ENCODE peak calls at places on chromosomes 3 and 15, in nine cellular contexts. One of them, this sample, is unnamed. For H3K9me3, the result is how much of the 10 kb centered on the place peaks cover.

GRCh38 chr3:78976200-78976599 is 791.6 kb downstream of the ROBO1 start:
- DNase-seq in transverse colon: no peak
- DNase-seq in heart left ventricle: no peak
- DNase-seq in H1: no peak
- DNase-seq in HepG2: no peak
- DNase-seq in tibial nerve: no peak
- DNase-seq in uterus: no peak
- DNase-seq in sigmoid colon: no peak
- DNase-seq in adrenal gland: no peak
- DNase-seq in this sample: no peak

GRCh38 chr3:133269393-133269792 is 130.5 kb upstream of the BFSP2 start:
- DNase-seq in transverse colon: no peak
- DNase-seq in heart left ventricle: no peak
- DNase-seq in H1: no peak
- DNase-seq in HepG2: no peak
- DNase-seq in tibial nerve: no peak
- DNase-seq in uterus: no peak
- DNase-seq in sigmoid colon: no peak
- DNase-seq in adrenal gland: no peak
- DNase-seq in this sample: no peak

GRCh38 chr3:152159328-152159727 is 109.4 kb upstream of the MBNL1 start:
- DNase-seq in transverse colon: peak
- DNase-seq in heart left ventricle: no peak
- DNase-seq in H1: no peak
- DNase-seq in HepG2: no peak
- DNase-seq in tibial nerve: no peak
- DNase-seq in uterus: peak
- DNase-seq in sigmoid colon: no peak
- DNase-seq in adrenal gland: no peak
- DNase-seq in this sample: no peak

GRCh38 chr15:45212493-45212892 is 24.7 kb upstream of the SHF start:
- DNase-seq in transverse colon: no peak
- DNase-seq in heart left ventricle: no peak
- DNase-seq in H1: no peak
- DNase-seq in HepG2: no peak
- DNase-seq in tibial nerve: no peak
- DNase-seq in uterus: no peak
- DNase-seq in sigmoid colon: no peak
- DNase-seq in adrenal gland: no peak
- DNase-seq in this sample: no peak

GRCh38 chr15:40412095-40412759 is 6.6 kb downstream of the IVD start:
- DNase-seq in transverse colon: peak
- DNase-seq in heart left ventricle: no peak
- DNase-seq in H1: no peak
- DNase-seq in HepG2: peak
- DNase-seq in tibial nerve: no peak
- DNase-seq in uterus: no peak
- DNase-seq in sigmoid colon: no peak
- DNase-seq in adrenal gland: peak
- DNase-seq in this sample: no peak

GRCh38 chr15:95429345-95429744 is 901.2 kb upstream of the NR2F2 start:
- DNase-seq in transverse colon: no peak
- DNase-seq in heart left ventricle: no peak
- DNase-seq in H1: no peak
- DNase-seq in HepG2: no peak
- DNase-seq in tibial nerve: no peak
- DNase-seq in uterus: no peak
- DNase-seq in sigmoid colon: no peak
- DNase-seq in adrenal gland: no peak
- DNase-seq in this sample: no peak

GRCh38 chr3:170765419-170766078 is 104.4 kb downstream of the RPL22L1 start:
- DNase-seq in transverse colon: no peak
- DNase-seq in heart left ventricle: no peak
- DNase-seq in H1: no peak
- DNase-seq in HepG2: peak
- DNase-seq in tibial nerve: no peak
- DNase-seq in uterus: no peak
- DNase-seq in sigmoid colon: no peak
- DNase-seq in adrenal gland: no peak
- DNase-seq in this sample: no peak

GRCh38 chr3:123292321-123293310 is 90.9 kb downstream of the SEC22A start:
- DNase-seq in transverse colon: no peak
- DNase-seq in heart left ventricle: no peak
- DNase-seq in H1: no peak
- DNase-seq in HepG2: no peak
- DNase-seq in tibial nerve: no peak
- DNase-seq in uterus: no peak
- DNase-seq in sigmoid colon: peak
- DNase-seq in adrenal gland: no peak
- DNase-seq in this sample: no peak

GRCh38 chr3:99885851-99886250 is 68.2 kb downstream of the CMSS1 start:
- DNase-seq in transverse colon: no peak
- DNase-seq in heart left ventricle: no peak
- DNase-seq in H1: no peak
- DNase-seq in HepG2: no peak
- DNase-seq in tibial nerve: no peak
- DNase-seq in uterus: no peak
- DNase-seq in sigmoid colon: no peak
- DNase-seq in adrenal gland: no peak
- DNase-seq in this sample: no peak

GRCh38 chr3:39191773-39192172 is 622 bp downstream of the XIRP1 start:
- DNase-seq in transverse colon: no peak
- DNase-seq in heart left ventricle: no peak
- DNase-seq in H1: no peak
- DNase-seq in HepG2: no peak
- DNase-seq in tibial nerve: no peak
- DNase-seq in uterus: no peak
- DNase-seq in sigmoid colon: no peak
- DNase-seq in adrenal gland: no peak
- DNase-seq in this sample: no peak

GRCh38 chr3:159451067-159451466 is 537.6 kb upstream of the IL12A start:
- DNase-seq in transverse colon: no peak
- DNase-seq in heart left ventricle: no peak
- DNase-seq in H1: no peak
- DNase-seq in HepG2: peak
- DNase-seq in tibial nerve: no peak
- DNase-seq in uterus: no peak
- DNase-seq in sigmoid colon: no peak
- DNase-seq in adrenal gland: no peak
- DNase-seq in this sample: no peak

GRCh38 chr3:17730318-17730967 is 12.0 kb downstream of the TBC1D5 start:
- DNase-seq in transverse colon: peak
- DNase-seq in heart left ventricle: no peak
- DNase-seq in H1: no peak
- DNase-seq in HepG2: peak
- DNase-seq in tibial nerve: no peak
- DNase-seq in uterus: no peak
- DNase-seq in sigmoid colon: no peak
- DNase-seq in adrenal gland: no peak
- DNase-seq in this sample: no peak

GRCh38 chr3:117118604-117119003 is 409.0 kb downstream of the TUSC7 start:
- DNase-seq in transverse colon: no peak
- DNase-seq in heart left ventricle: no peak
- DNase-seq in H1: no peak
- DNase-seq in HepG2: no peak
- DNase-seq in tibial nerve: no peak
- DNase-seq in uterus: no peak
- DNase-seq in sigmoid colon: no peak
- DNase-seq in adrenal gland: no peak
- DNase-seq in this sample: no peak

GRCh38 chr3:139757448-139758030 is 79.8 kb upstream of the NMNAT3 start:
- DNase-seq in transverse colon: no peak
- DNase-seq in heart left ventricle: no peak
- DNase-seq in H1: no peak
- DNase-seq in HepG2: no peak
- DNase-seq in tibial nerve: no peak
- DNase-seq in uterus: no peak
- DNase-seq in sigmoid colon: no peak
- DNase-seq in adrenal gland: no peak
- DNase-seq in this sample: no peak

GRCh38 chr3:195030791-195031321 is 240.1 kb downstream of the XXYLT1 start:
- DNase-seq in transverse colon: no peak
- DNase-seq in heart left ventricle: no peak
- DNase-seq in H1: no peak
- DNase-seq in HepG2: peak
- DNase-seq in tibial nerve: no peak
- DNase-seq in uterus: peak
- DNase-seq in sigmoid colon: no peak
- DNase-seq in adrenal gland: peak
- DNase-seq in this sample: no peak

GRCh38 chr3:119413603-119414280 is 49.7 kb downstream of the TMEM39A start:
- DNase-seq in transverse colon: no peak
- DNase-seq in heart left ventricle: no peak
- DNase-seq in H1: no peak
- DNase-seq in HepG2: no peak
- DNase-seq in tibial nerve: no peak
- DNase-seq in uterus: no peak
- DNase-seq in sigmoid colon: no peak
- DNase-seq in adrenal gland: no peak
- DNase-seq in this sample: no peak

GRCh38 chr3:87833039-87833377 is 225.8 kb downstream of the CGGBP1 start:
- DNase-seq in transverse colon: no peak
- DNase-seq in heart left ventricle: no peak
- DNase-seq in H1: no peak
- DNase-seq in HepG2: no peak
- DNase-seq in tibial nerve: no peak
- DNase-seq in uterus: no peak
- DNase-seq in sigmoid colon: no peak
- DNase-seq in adrenal gland: no peak
- DNase-seq in this sample: no peak

GRCh38 chr3:177283983-177284382 is 86.7 kb upstream of the TBL1XR1 start:
- DNase-seq in transverse colon: no peak
- DNase-seq in heart left ventricle: no peak
- DNase-seq in H1: no peak
- DNase-seq in HepG2: no peak
- DNase-seq in tibial nerve: no peak
- DNase-seq in uterus: no peak
- DNase-seq in sigmoid colon: no peak
- DNase-seq in adrenal gland: no peak
- DNase-seq in this sample: no peak

GRCh38 chr15:70762469-70763119 is 764 bp downstream of the UACA start:
- DNase-seq in transverse colon: peak
- DNase-seq in heart left ventricle: peak
- DNase-seq in H1: no peak
- DNase-seq in HepG2: no peak
- DNase-seq in tibial nerve: peak
- DNase-seq in uterus: peak
- DNase-seq in sigmoid colon: peak
- DNase-seq in adrenal gland: peak
- DNase-seq in this sample: no peak
- TF ChIP-seq POLR2A in transverse colon: peak
- TF ChIP-seq POLR2A in heart left ventricle: no peak
- TF ChIP-seq POLR2A in H1: no peak
- TF ChIP-seq POLR2A in HepG2: no peak
- TF ChIP-seq POLR2A in tibial nerve: peak
- TF ChIP-seq POLR2A in uterus: peak
- TF ChIP-seq POLR2A in sigmoid colon: no peak
- TF ChIP-seq POLR2A in adrenal gland: no peak
- TF ChIP-seq POLR2A in this sample: peak

DNA sequence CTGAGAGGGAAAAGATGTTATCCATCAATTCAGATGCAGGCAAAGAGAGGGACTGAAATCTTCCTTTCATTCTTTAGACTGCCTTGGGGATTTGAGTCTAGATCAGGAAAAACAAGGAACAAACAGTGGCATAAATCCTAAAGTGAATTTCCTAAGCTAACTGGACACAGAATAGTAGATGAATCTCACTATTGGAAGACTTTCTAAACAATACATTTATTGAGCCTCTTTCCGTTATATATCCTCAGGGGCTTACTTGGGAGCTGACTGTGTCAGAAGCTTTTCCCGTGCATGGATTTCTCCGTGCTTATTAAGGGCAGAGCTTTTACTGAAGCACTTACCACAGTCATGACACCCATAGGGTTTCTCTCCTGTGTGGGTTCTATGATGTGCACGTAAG is 10.0 kb downstream of the ZSCAN29 start:
- DNase-seq in transverse colon: no peak
- DNase-seq in heart left ventricle: no peak
- DNase-seq in H1: no peak
- DNase-seq in HepG2: no peak
- DNase-seq in tibial nerve: no peak
- DNase-seq in uterus: no peak
- DNase-seq in sigmoid colon: no peak
- DNase-seq in adrenal gland: no peak
- DNase-seq in this sample: no peak
- H3K9me3 ChIP-seq in transverse colon: half or more
- H3K9me3 ChIP-seq in heart left ventricle: under half
- H3K9me3 ChIP-seq in H1: under half
- H3K9me3 ChIP-seq in HepG2: under half
- H3K9me3 ChIP-seq in tibial nerve: under half
- H3K9me3 ChIP-seq in uterus: under half
- H3K9me3 ChIP-seq in sigmoid colon: under half
- H3K9me3 ChIP-seq in adrenal gland: under half
- H3K9me3 ChIP-seq in this sample: under half

GRCh38 chr3:112491373-112491772 is 7.9 kb downstream of the BTLA start:
- DNase-seq in transverse colon: no peak
- DNase-seq in heart left ventricle: no peak
- DNase-seq in H1: no peak
- DNase-seq in HepG2: no peak
- DNase-seq in tibial nerve: no peak
- DNase-seq in uterus: no peak
- DNase-seq in sigmoid colon: no peak
- DNase-seq in adrenal gland: no peak
- DNase-seq in this sample: no peak

GRCh38 chr3:112486811-112487505 is 12.3 kb downstream of the BTLA start:
- DNase-seq in transverse colon: no peak
- DNase-seq in heart left ventricle: no peak
- DNase-seq in H1: no peak
- DNase-seq in HepG2: no peak
- DNase-seq in tibial nerve: no peak
- DNase-seq in uterus: no peak
- DNase-seq in sigmoid colon: no peak
- DNase-seq in adrenal gland: no peak
- DNase-seq in this sample: no peak

GRCh38 chr3:112496368-112497067 is 2.8 kb downstream of the BTLA start:
- DNase-seq in transverse colon: no peak
- DNase-seq in heart left ventricle: no peak
- DNase-seq in H1: no peak
- DNase-seq in HepG2: no peak
- DNase-seq in tibial nerve: no peak
- DNase-seq in uterus: no peak
- DNase-seq in sigmoid colon: no peak
- DNase-seq in adrenal gland: no peak
- DNase-seq in this sample: no peak

GRCh38 chr3:112489674-112490479 is 9.4 kb downstream of the BTLA start:
- DNase-seq in transverse colon: no peak
- DNase-seq in heart left ventricle: no peak
- DNase-seq in H1: no peak
- DNase-seq in HepG2: no peak
- DNase-seq in tibial nerve: no peak
- DNase-seq in uterus: no peak
- DNase-seq in sigmoid colon: no peak
- DNase-seq in adrenal gland: no peak
- DNase-seq in this sample: no peak

GRCh38 chr3:112492124-112492523 is 7.1 kb downstream of the BTLA start:
- DNase-seq in transverse colon: no peak
- DNase-seq in heart left ventricle: no peak
- DNase-seq in H1: no peak
- DNase-seq in HepG2: no peak
- DNase-seq in tibial nerve: no peak
- DNase-seq in uterus: no peak
- DNase-seq in sigmoid colon: no peak
- DNase-seq in adrenal gland: no peak
- DNase-seq in this sample: no peak
- TF ChIP-seq POLR2A in transverse colon: no peak
- TF ChIP-seq POLR2A in heart left ventricle: no peak
- TF ChIP-seq POLR2A in H1: no peak
- TF ChIP-seq POLR2A in HepG2: no peak
- TF ChIP-seq POLR2A in tibial nerve: no peak
- TF ChIP-seq POLR2A in uterus: no peak
- TF ChIP-seq POLR2A in sigmoid colon: no peak
- TF ChIP-seq POLR2A in adrenal gland: no peak
- TF ChIP-seq POLR2A in this sample: no peak

GRCh38 chr15:25052191-25052999 is 97.6 kb downstream of the SNRPN start:
- DNase-seq in transverse colon: no peak
- DNase-seq in heart left ventricle: no peak
- DNase-seq in H1: no peak
- DNase-seq in HepG2: no peak
- DNase-seq in tibial nerve: no peak
- DNase-seq in uterus: no peak
- DNase-seq in sigmoid colon: peak
- DNase-seq in adrenal gland: peak
- DNase-seq in this sample: no peak
- H3K9me3 ChIP-seq in transverse colon: half or more
- H3K9me3 ChIP-seq in heart left ventricle: half or more
- H3K9me3 ChIP-seq in H1: half or more
- H3K9me3 ChIP-seq in HepG2: half or more
- H3K9me3 ChIP-seq in tibial nerve: half or more
- H3K9me3 ChIP-seq in uterus: under half
- H3K9me3 ChIP-seq in sigmoid colon: half or more
- H3K9me3 ChIP-seq in adrenal gland: under half
- H3K9me3 ChIP-seq in this sample: under half

This sample was measured in esophagus squamous epithelium.